ENCODE peak calls at places on chromosomes 1 and 21, in seven cellular contexts. One of them, this sample, is unnamed.

GRCh38 chr21:41980561-41980960 is 26.7 kb upstream of the C2CD2 start:
- DNase-seq in NCI-H1092: no peak
- DNase-seq in hypothalamus: no peak
- DNase-seq in NCI-H2081: no peak
- DNase-seq in skeletal muscle cell: no peak
- DNase-seq in fibroblast of the conjunctiva: no peak
- DNase-seq in nucleus accumbens: no peak
- DNase-seq in this sample: no peak

GRCh38 chr1:78536427-78536826 is 45.7 kb downstream of the PTGFR start:
- DNase-seq in NCI-H1092: no peak
- DNase-seq in hypothalamus: no peak
- DNase-seq in NCI-H2081: no peak
- DNase-seq in skeletal muscle cell: peak; percentile 18
- DNase-seq in fibroblast of the conjunctiva: no peak
- DNase-seq in nucleus accumbens: no peak
- DNase-seq in this sample: no peak

GRCh38 chr1:115679141-115679611 is 37.4 kb downstream of the VANGL1 start:
- DNase-seq in NCI-H1092: no peak
- DNase-seq in hypothalamus: no peak
- DNase-seq in NCI-H2081: no peak
- DNase-seq in skeletal muscle cell: no peak
- DNase-seq in fibroblast of the conjunctiva: peak; percentile 47
- DNase-seq in nucleus accumbens: no peak
- DNase-seq in this sample: no peak

GRCh38 chr1:235953801-235954200 is 87.1 kb upstream of the LYST start:
- DNase-seq in NCI-H1092: no peak
- DNase-seq in hypothalamus: no peak
- DNase-seq in NCI-H2081: no peak
- DNase-seq in skeletal muscle cell: peak; percentile 82
- DNase-seq in fibroblast of the conjunctiva: no peak
- DNase-seq in nucleus accumbens: no peak
- DNase-seq in this sample: no peak

GRCh38 chr1:245751671-245752070 is 596.9 kb downstream of the KIF26B start:
- DNase-seq in NCI-H1092: no peak
- DNase-seq in hypothalamus: no peak
- DNase-seq in NCI-H2081: no peak
- DNase-seq in skeletal muscle cell: no peak
- DNase-seq in fibroblast of the conjunctiva: no peak
- DNase-seq in nucleus accumbens: no peak
- DNase-seq in this sample: no peak

GRCh38 chr1:244211559-244211944 is 160.5 kb downstream of the ZBTB18 start:
- DNase-seq in NCI-H1092: no peak
- DNase-seq in hypothalamus: no peak
- DNase-seq in NCI-H2081: no peak
- DNase-seq in skeletal muscle cell: no peak
- DNase-seq in fibroblast of the conjunctiva: peak; percentile 13
- DNase-seq in nucleus accumbens: no peak
- DNase-seq in this sample: no peak

GRCh38 chr1:147641695-147642592 is 28.4 kb downstream of the ACP6 start:
- DNase-seq in NCI-H1092: peak; percentile 28
- DNase-seq in hypothalamus: no peak
- DNase-seq in NCI-H2081: peak; percentile 71
- DNase-seq in skeletal muscle cell: no peak
- DNase-seq in fibroblast of the conjunctiva: peak; percentile 20
- DNase-seq in nucleus accumbens: no peak
- DNase-seq in this sample: peak; percentile 51

GRCh38 chr1:153598309-153599172 is 14.4 kb downstream of the S100A16 start:
- DNase-seq in NCI-H1092: peak; percentile 47
- DNase-seq in hypothalamus: no peak
- DNase-seq in NCI-H2081: peak; percentile 53
- DNase-seq in skeletal muscle cell: peak; percentile 56
- DNase-seq in fibroblast of the conjunctiva: peak; percentile 47
- DNase-seq in nucleus accumbens: no peak
- DNase-seq in this sample: no peak

GRCh38 chr1:200992382-200993101 is 31.0 kb downstream of the KIF21B start:
- DNase-seq in NCI-H1092: peak; percentile 77
- DNase-seq in hypothalamus: no peak
- DNase-seq in NCI-H2081: peak; percentile 26
- DNase-seq in skeletal muscle cell: no peak
- DNase-seq in fibroblast of the conjunctiva: no peak
- DNase-seq in nucleus accumbens: no peak
- DNase-seq in this sample: no peak

GRCh38 chr1:5419501-5419900 is 572.7 kb downstream of the NPHP4 start:
- DNase-seq in NCI-H1092: no peak
- DNase-seq in hypothalamus: no peak
- DNase-seq in NCI-H2081: no peak
- DNase-seq in skeletal muscle cell: no peak
- DNase-seq in fibroblast of the conjunctiva: no peak
- DNase-seq in nucleus accumbens: no peak
- DNase-seq in this sample: no peak

GRCh38 chr1:78619803-78620579 is at the start of gene IFI44L:
- DNase-seq in NCI-H1092: no peak
- DNase-seq in hypothalamus: no peak
- DNase-seq in NCI-H2081: no peak
- DNase-seq in skeletal muscle cell: peak; percentile 63
- DNase-seq in fibroblast of the conjunctiva: peak; percentile 49
- DNase-seq in nucleus accumbens: peak; percentile 9
- DNase-seq in this sample: no peak

GRCh38 chr1:189301235-189301634 is 1176.4 kb downstream of the BRINP3 start:
- DNase-seq in NCI-H1092: no peak
- DNase-seq in hypothalamus: no peak
- DNase-seq in NCI-H2081: no peak
- DNase-seq in skeletal muscle cell: no peak
- DNase-seq in fibroblast of the conjunctiva: no peak
- DNase-seq in nucleus accumbens: no peak
- DNase-seq in this sample: no peak

GRCh38 chr1:184724843-184725242 is 29.8 kb downstream of the EDEM3 start:
- DNase-seq in NCI-H1092: no peak
- DNase-seq in hypothalamus: no peak
- DNase-seq in NCI-H2081: no peak
- DNase-seq in skeletal muscle cell: no peak
- DNase-seq in fibroblast of the conjunctiva: no peak
- DNase-seq in nucleus accumbens: no peak
- DNase-seq in this sample: no peak

GRCh38 chr1:112866151-112866550 is 89.8 kb downstream of the SLC16A1 start:
- DNase-seq in NCI-H1092: no peak
- DNase-seq in hypothalamus: no peak
- DNase-seq in NCI-H2081: no peak
- DNase-seq in skeletal muscle cell: peak; percentile 60
- DNase-seq in fibroblast of the conjunctiva: peak; percentile 27
- DNase-seq in nucleus accumbens: no peak
- DNase-seq in this sample: no peak

GRCh38 chr1:66624412-66625060 is 90.6 kb downstream of the SGIP1 start:
- DNase-seq in NCI-H1092: no peak
- DNase-seq in hypothalamus: no peak
- DNase-seq in NCI-H2081: no peak
- DNase-seq in skeletal muscle cell: peak; percentile 17
- DNase-seq in fibroblast of the conjunctiva: peak; percentile 54
- DNase-seq in nucleus accumbens: no peak
- DNase-seq in this sample: no peak

GRCh38 chr1:248924696-248925532 is 18.9 kb downstream of the PGBD2 start:
- DNase-seq in NCI-H1092: peak; percentile 49
- DNase-seq in hypothalamus: peak; percentile 8
- DNase-seq in NCI-H2081: peak; percentile 49
- DNase-seq in skeletal muscle cell: no peak
- DNase-seq in fibroblast of the conjunctiva: peak; percentile 43
- DNase-seq in nucleus accumbens: peak; percentile 5
- DNase-seq in this sample: peak; percentile 63

GRCh38 chr1:15825800-15826199 is 18.4 kb upstream of the UQCRHL start:
- DNase-seq in NCI-H1092: no peak
- DNase-seq in hypothalamus: no peak
- DNase-seq in NCI-H2081: no peak
- DNase-seq in skeletal muscle cell: no peak
- DNase-seq in fibroblast of the conjunctiva: no peak
- DNase-seq in nucleus accumbens: no peak
- DNase-seq in this sample: no peak

GRCh38 chr1:6512908-6513280 is 21.4 kb upstream of the PLEKHG5 start:
- DNase-seq in NCI-H1092: no peak
- DNase-seq in hypothalamus: no peak
- DNase-seq in NCI-H2081: no peak
- DNase-seq in skeletal muscle cell: no peak
- DNase-seq in fibroblast of the conjunctiva: no peak
- DNase-seq in nucleus accumbens: no peak
- DNase-seq in this sample: no peak

GRCh38 chr1:212500986-212501385 is 68.3 kb downstream of the NENF start:
- DNase-seq in NCI-H1092: no peak
- DNase-seq in hypothalamus: no peak
- DNase-seq in NCI-H2081: no peak
- DNase-seq in skeletal muscle cell: no peak
- DNase-seq in fibroblast of the conjunctiva: no peak
- DNase-seq in nucleus accumbens: no peak
- DNase-seq in this sample: no peak

This sample was measured in head of caudate nucleus.